ENCODE peak calls at places on chromosomes 12 and 14, in eight cellular contexts. T is Kasumi-1, C is EL, Q is left lung, Z is DMS 273 treated with DMSO at 0.1 percent for 48 hours, A is neural progenitor cell, N is ELR, I is T-cell. J is an unnamed sample.

GRCh38 chr12:75944097-75944904 is 87.3 kb downstream of the PHLDA1 start:
- DNase-seq in I (no peak), T (peak), A (no peak), Z (no peak), N (peak), C (peak), Q (no peak), J (no peak)

GRCh38 chr12:122852336-122853275 is 17.3 kb downstream of the HIP1R start:
- DNase-seq in A (no peak), Q (no peak), I (no peak), T (no peak), C (no peak), N (no peak), Z (no peak), J (no peak)

GRCh38 chr12:179131-179884 is 34.6 kb downstream of the SLC6A12 start:
- DNase-seq in A (no peak), I (no peak), C (no peak), Z (peak), Q (peak), N (peak), T (no peak), J (no peak)

GRCh38 chr14:101037021-101037817 is 133.7 kb upstream of the RTL1 start:
- DNase-seq in Z (no peak), A (no peak), C (no peak), I (no peak), N (no peak), Q (peak), T (no peak), J (no peak)

GRCh38 chr12:19030180-19030579 is 99.4 kb upstream of the PLEKHA5 start:
- DNase-seq in Z (no peak), C (no peak), Q (no peak), A (no peak), I (no peak), N (peak), T (no peak), J (no peak)

GRCh38 chr14:79293482-79293881 is 917.8 kb downstream of the DIO2 start:
- DNase-seq in Q (no peak), N (no peak), I (no peak), A (no peak), C (no peak), T (no peak), Z (no peak), J (no peak)

GRCh38 chr12:77204055-77204454 is 138.7 kb upstream of the E2F7 start:
- DNase-seq in Q (no peak), I (no peak), Z (no peak), N (peak), A (peak), C (no peak), T (peak), J (peak)

GRCh38 chr14:63893701-63894458 is 41.1 kb downstream of the SYNE2 start:
- DNase-seq in Z (no peak), I (no peak), Q (no peak), A (peak), C (peak), T (no peak), N (peak), J (peak)

GRCh38 chr12:104958946-104959841 is 1.1 kb upstream of the SLC41A2 start:
- DNase-seq in C (peak), Z (no peak), Q (no peak), T (no peak), A (no peak), N (peak), I (no peak), J (no peak)

GRCh38 chr14:102779574-102780315 is 2.5 kb downstream of the TRAF3 start:
- DNase-seq in C (no peak), Q (no peak), T (no peak), A (no peak), I (no peak), Z (no peak), N (no peak), J (peak)

GRCh38 chr12:10159280-10159679 is 12.7 kb downstream of the OLR1 start:
- DNase-seq in I (no peak), Q (no peak), T (no peak), N (no peak), C (no peak), A (no peak), Z (no peak), J (no peak)

GRCh38 chr12:111406474-111407370 is 999 bp downstream of the SH2B3 start:
- DNase-seq in I (peak), Q (peak), T (no peak), A (peak), Z (no peak), N (no peak), C (no peak), J (no peak)

GRCh38 chr12:24356189-24356708 is 406.8 kb upstream of the SOX5 start:
- DNase-seq in T (no peak), Z (no peak), C (no peak), I (no peak), N (no peak), A (no peak), Q (no peak), J (no peak)

GRCh38 chr12:42372154-42372791 is 46.3 kb downstream of the PPHLN1 start:
- DNase-seq in N (peak), I (no peak), Z (no peak), T (peak), Q (no peak), A (peak), C (peak), J (peak)

GRCh38 chr12:114697741-114698565 is 14.0 kb upstream of the TBX3 start:
- DNase-seq in I (no peak), Z (no peak), Q (no peak), N (peak), A (peak), C (peak), T (no peak), J (no peak)

GRCh38 chr14:69654109-69654508 is 42.7 kb downstream of the SUSD6 start:
- DNase-seq in T (no peak), Q (no peak), Z (no peak), N (no peak), I (no peak), A (no peak), C (no peak), J (no peak)

GRCh38 chr14:100417466-100417865 is 94.3 kb downstream of the SLC25A47 start:
- DNase-seq in N (peak), A (peak), Q (no peak), I (no peak), T (no peak), Z (peak), C (peak), J (peak)

GRCh38 chr14:96626916-96627315 is 124.7 kb downstream of the PAPOLA start:
- DNase-seq in Q (no peak), T (no peak), N (no peak), A (no peak), I (no peak), C (no peak), Z (no peak), J (no peak)

GRCh38 chr12:121578230-121579189 is 2.3 kb downstream of the KDM2B start:
- DNase-seq in A (peak), N (peak), C (peak), I (peak), Q (peak), Z (no peak), T (no peak), J (no peak)

GRCh38 chr12:121371404-121371803 is 19.2 kb upstream of the ANAPC5 start:
- DNase-seq in A (no peak), Z (no peak), N (no peak), I (no peak), Q (no peak), C (no peak), T (no peak), J (no peak)

J was measured in NCI-H82.